ENCODE peak calls at places on chromosomes 5 and 9, in five cellular contexts. P, N, U, Q and G are unnamed samples.

GRCh38 chr5:58985759-58986158 is 402.9 kb downstream of the RAB3C start:
- DNase-seq in P (no peak), N (no peak), U (no peak), Q (no peak), G (no peak)

GRCh38 chr5:92468307-92468706 is 1085.2 kb upstream of the ARRDC3 start:
- DNase-seq in P (no peak), N (no peak), U (no peak), Q (no peak), G (no peak)

GRCh38 chr5:18433336-18433735 is 799.1 kb downstream of the TAF11L14 start:
- DNase-seq in P (no peak), N (no peak), U (no peak), Q (no peak), G (peak; percentile 81)

GRCh38 chr9:78278177-78278777 is 18.6 kb upstream of the PSAT1 start:
- DNase-seq in P (no peak), N (no peak), U (no peak), Q (no peak), G (no peak)

GRCh38 chr5:34487956-34488355 is 168.2 kb upstream of the RAI14 start:
- DNase-seq in P (no peak), N (no peak), U (no peak), Q (no peak), G (no peak)

GRCh38 chr5:90636948-90637347 is 78.4 kb downstream of the ADGRV1 start:
- DNase-seq in P (no peak), N (no peak), U (no peak), Q (no peak), G (no peak)

GRCh38 chr5:107248065-107248695 is 422.6 kb downstream of the EFNA5 start:
- DNase-seq in P (peak; percentile 44), N (peak; percentile 55), U (no peak), Q (peak; percentile 20), G (peak; percentile 79)

GRCh38 chr9:135422340-135422944 is 57.1 kb upstream of the PPP1R26 start:
- DNase-seq in P (no peak), N (no peak), U (no peak), Q (no peak), G (no peak)

GRCh38 chr5:31827862-31828261 is 188.9 kb downstream of the PDZD2 start:
- DNase-seq in P (no peak), N (no peak), U (no peak), Q (no peak), G (no peak)

GRCh38 chr9:91428927-91429351 is 5.3 kb upstream of the NFIL3 start:
- DNase-seq in P (no peak), N (no peak), U (no peak), Q (no peak), G (no peak)

GRCh38 chr5:110807174-110807573 is 68.4 kb downstream of the SLC25A46 start:
- DNase-seq in P (no peak), N (no peak), U (no peak), Q (no peak), G (no peak)

GRCh38 chr9:80175286-80175906 is 603.6 kb downstream of the TLE4 start:
- DNase-seq in P (peak; percentile 7), N (peak; percentile 30), U (no peak), Q (peak; percentile 8), G (peak; percentile 43)